ENCODE peak calls at places on chromosomes 5 and 9, in nine cellular contexts. K, C, L, W, S, R, D, G and X are unnamed samples.
A peak's percentile ranks its signal among the peaks of the same experiment; 100 is the strongest.

GRCh38 chr9:14989811-14990210 is 79.6 kb upstream of the FREM1 start:
- DNase-seq in K (no peak), C (no peak), L (no peak), W (no peak), S (no peak), R (no peak), D (no peak), G (no peak), X (no peak)

GRCh38 chr9:16710888-16711287 is 159.6 kb downstream of the BNC2 start:
- DNase-seq in K (no peak), C (no peak), L (no peak), W (no peak), S (no peak), R (no peak), D (no peak), G (no peak), X (no peak)

GRCh38 chr5:150734579-150735384 is 24.0 kb downstream of the DCTN4 start:
- DNase-seq in K (peak; percentile 49), C (no peak), L (no peak), W (no peak), S (no peak), R (peak; percentile 96), D (no peak), G (no peak), X (peak; percentile 19)

GRCh38 chr9:38362912-38363588 is 29.5 kb upstream of the ALDH1B1 start:
- DNase-seq in K (peak; percentile 69), C (peak; percentile 75), L (peak; percentile 70), W (peak; percentile 85), S (peak; percentile 70), R (peak; percentile 68), D (no peak), G (no peak), X (peak; percentile 27)

GRCh38 chr5:56819027-56819881 is 3.9 kb downstream of the MAP3K1 start:
- DNase-seq in K (no peak), C (no peak), L (no peak), W (no peak), S (no peak), R (no peak), D (no peak), G (no peak), X (no peak)

GRCh38 chr5:91136271-91136670 is 246.8 kb downstream of the ARRDC3 start:
- DNase-seq in K (no peak), C (no peak), L (no peak), W (peak; percentile 14), S (no peak), R (no peak), D (no peak), G (no peak), X (no peak)

GRCh38 chr5:56078675-56079500 is 84.1 kb upstream of the IL6ST start:
- DNase-seq in K (no peak), C (no peak), L (peak; percentile 78), W (peak; percentile 41), S (no peak), R (no peak), D (no peak), G (no peak), X (no peak)

GRCh38 chr9:135505406-135506187 is 5.1 kb downstream of the MRPS2 start:
- DNase-seq in K (no peak), C (no peak), L (no peak), W (no peak), S (no peak), R (no peak), D (no peak), G (no peak), X (no peak)

GRCh38 chr5:10831416-10831815 is 70.4 kb upstream of the DAP start:
- DNase-seq in K (no peak), C (no peak), L (peak; percentile 82), W (peak; percentile 95), S (no peak), R (no peak), D (no peak), G (no peak), X (no peak)

GRCh38 chr5:173327948-173328895 is at the start of gene STC2:
- DNase-seq in K (peak; percentile 94), C (peak; percentile 90), L (peak; percentile 95), W (peak; percentile 94), S (peak; percentile 56), R (peak; percentile 31), D (no peak), G (peak; percentile 67), X (no peak)

GRCh38 chr5:127785098-127785927 is 82.1 kb downstream of the CCDC192 start:
- DNase-seq in K (no peak), C (no peak), L (peak; percentile 74), W (peak; percentile 96), S (no peak), R (no peak), D (peak; percentile 2), G (peak; percentile 27), X (no peak)

GRCh38 chr9:100473271-100474081 is 527 bp downstream of the TMEFF1 start:
- DNase-seq in K (peak; percentile 73), C (peak; percentile 33), L (peak; percentile 12), W (peak; percentile 29), S (peak; percentile 85), R (peak; percentile 38), D (peak; percentile 13), G (peak; percentile 19), X (no peak)

GRCh38 chr5:168347368-168347767 is 55.9 kb downstream of the WWC1 start:
- DNase-seq in K (no peak), C (no peak), L (no peak), W (no peak), S (no peak), R (no peak), D (no peak), G (no peak), X (no peak)